ENCODE peak calls at places on chromosomes 2 and 18, in nine cellular contexts. A is HepG2, Q is stomach, U is transverse colon, J is tibial nerve, X is A549, Z is upper lobe of left lung, C is H1, G is sigmoid colon. H is an unnamed sample.

GRCh38 chr2:30769891-30770462 is 37.3 kb downstream of the CAPN13 start:
- DNase-seq in A (no peak), Q (peak; percentile 21), U (no peak), J (no peak), X (no peak), Z (no peak), C (no peak), G (no peak), H (no peak)

GRCh38 chr18:67281746-67282145 is 234.8 kb downstream of the DSEL start:
- DNase-seq in A (no peak), Q (no peak), U (no peak), J (no peak), X (no peak), Z (no peak), C (no peak), G (no peak), H (no peak)

GRCh38 chr2:94273242-94273641 is 598.0 kb upstream of the TEKT4 start:
- DNase-seq in A (no peak), Q (no peak), U (no peak), J (no peak), X (no peak), Z (no peak), C (no peak), G (no peak), H (no peak)

GRCh38 chr2:88880441-88880953 is 189.0 kb downstream of the RPIA start:
- DNase-seq in A (peak; percentile 56), Q (no peak), U (no peak), J (no peak), X (peak; percentile 43), Z (no peak), C (no peak), G (no peak), H (no peak)

GRCh38 chr2:43848174-43848573 is 9.4 kb downstream of the ABCG8 start:
- DNase-seq in A (no peak), Q (no peak), U (no peak), J (no peak), X (no peak), Z (no peak), C (no peak), G (no peak), H (no peak)

GRCh38 chr18:80238651-80239260 is 8.6 kb downstream of the PARD6G start:
- DNase-seq in A (no peak), Q (no peak), U (no peak), J (no peak), X (no peak), Z (no peak), C (no peak), G (no peak), H (peak; percentile 77)

GRCh38 chr2:177264209-177264538 is 353 bp downstream of the NFE2L2 start:
- DNase-seq in A (no peak), Q (peak; percentile 36), U (peak; percentile 43), J (no peak), X (no peak), Z (no peak), C (no peak), G (peak; percentile 79), H (peak; percentile 83)

GRCh38 chr2:210539578-210540416 is 16.6 kb upstream of the CPS1 start:
- DNase-seq in A (no peak), Q (no peak), U (no peak), J (no peak), X (no peak), Z (no peak), C (no peak), G (no peak), H (no peak)

GRCh38 chr2:163602196-163602595 is 133.6 kb downstream of the FIGN start:
- DNase-seq in A (no peak), Q (no peak), U (no peak), J (no peak), X (no peak), Z (no peak), C (no peak), G (no peak), H (no peak)
- H3K4me1 ChIP-seq in A (no peaks in the 10 kb centered on the region), Q (no peaks in the 10 kb centered on the region), U (no peaks in the 10 kb centered on the region), J (no peaks in the 10 kb centered on the region), X (peaks cover 51% of the 10 kb centered on the region), Z (no peaks in the 10 kb centered on the region), C (peaks cover 13% of the 10 kb centered on the region), G (peaks cover 11% of the 10 kb centered on the region), H (no peaks in the 10 kb centered on the region)

DNA sequence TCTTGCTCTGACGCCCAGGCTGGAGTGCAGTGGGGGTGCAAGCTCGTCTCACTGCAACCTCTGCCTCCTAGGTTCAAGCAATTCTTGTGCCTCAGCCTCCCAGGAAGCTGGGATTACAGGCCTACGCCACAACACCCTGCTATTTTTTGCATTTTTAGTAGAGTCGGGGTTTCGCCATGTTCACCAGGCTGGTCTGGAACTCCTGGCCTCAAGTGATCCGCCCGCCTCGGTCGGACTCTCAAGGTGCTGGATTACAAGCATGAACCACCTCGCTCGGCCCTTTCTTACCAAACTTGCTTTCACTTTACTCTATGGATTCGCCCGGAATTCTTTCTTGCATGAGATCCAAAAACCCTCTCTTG is 3.1 kb upstream of the FZD5 start:
- DNase-seq in A (no peak), Q (no peak), U (no peak), J (no peak), X (no peak), Z (no peak), C (no peak), G (no peak), H (no peak)
- TF ChIP-seq POLR2A in A (no peak), Q (no peak), U (no peak), J (no peak), X (no peak), Z (no peak), C (no peak), G (no peak), H (no peak)

DNA sequence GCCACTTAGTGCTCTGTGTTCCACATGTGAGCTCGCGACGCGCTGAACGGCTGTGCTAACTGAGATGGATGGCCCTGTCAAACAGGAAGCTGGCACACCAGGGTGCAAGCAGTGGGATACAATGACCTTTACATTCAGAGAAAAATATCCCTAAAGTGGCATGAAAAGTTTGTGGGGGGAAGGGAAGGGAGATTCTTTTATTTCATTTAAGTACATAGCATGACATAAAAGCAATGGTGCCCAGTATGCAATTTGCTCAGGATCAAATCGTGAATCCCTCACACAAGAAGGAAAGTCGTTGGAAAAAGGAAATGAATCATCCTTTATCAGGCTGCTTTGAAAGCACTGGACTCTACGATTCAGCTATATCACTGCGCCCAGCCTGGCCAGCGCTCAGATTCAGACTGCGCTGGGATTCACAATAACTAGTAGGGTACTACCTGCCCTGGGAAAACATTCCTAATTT is 26.0 kb downstream of the SATB2 start:
- DNase-seq in A (no peak), Q (no peak), U (no peak), J (no peak), X (no peak), Z (no peak), C (no peak), G (no peak), H (no peak)
- TF ChIP-seq EP300 in A (no peak), Q (no peak), U (no peak), J (no peak), X (no peak), Z (no peak), C (no peak), G (no peak), H (no peak)

GRCh38 chr2:26697425-26697824 is 4.9 kb downstream of the KCNK3 start:
- DNase-seq in A (no peak), Q (no peak), U (no peak), J (no peak), X (no peak), Z (no peak), C (no peak), G (no peak), H (no peak)
- H3K4me1 ChIP-seq in A (no peaks in the 10 kb centered on the region), Q (peaks cover 16% of the 10 kb centered on the region), U (peaks cover 14% of the 10 kb centered on the region), J (peaks cover 9% of the 10 kb centered on the region), X (peaks cover 25% of the 10 kb centered on the region), Z (peaks cover 8% of the 10 kb centered on the region), C (peaks cover 6% of the 10 kb centered on the region), G (peaks cover 14% of the 10 kb centered on the region), H (peaks cover 11% of the 10 kb centered on the region)

GRCh38 chr2:119432882-119433522 is 1.3 kb downstream of the TMEM37 start:
- DNase-seq in A (no peak), Q (no peak), U (no peak), J (no peak), X (no peak), Z (no peak), C (no peak), G (no peak), H (no peak)

GRCh38 chr2:119435148-119435952 is 3.7 kb downstream of the TMEM37 start:
- DNase-seq in A (no peak), Q (no peak), U (peak; percentile 64), J (no peak), X (no peak), Z (no peak), C (no peak), G (no peak), H (no peak)

GRCh38 chr2:119434664-119435063 is 3.0 kb downstream of the TMEM37 start:
- DNase-seq in A (peak; percentile 85), Q (no peak), U (no peak), J (no peak), X (no peak), Z (no peak), C (no peak), G (no peak), H (no peak)

GRCh38 chr2:119431976-119432881 is 575 bp downstream of the TMEM37 start:
- DNase-seq in A (no peak), Q (peak; percentile 72), U (peak; percentile 50), J (no peak), X (no peak), Z (peak; percentile 70), C (no peak), G (peak; percentile 77), H (peak; percentile 71)

DNA sequence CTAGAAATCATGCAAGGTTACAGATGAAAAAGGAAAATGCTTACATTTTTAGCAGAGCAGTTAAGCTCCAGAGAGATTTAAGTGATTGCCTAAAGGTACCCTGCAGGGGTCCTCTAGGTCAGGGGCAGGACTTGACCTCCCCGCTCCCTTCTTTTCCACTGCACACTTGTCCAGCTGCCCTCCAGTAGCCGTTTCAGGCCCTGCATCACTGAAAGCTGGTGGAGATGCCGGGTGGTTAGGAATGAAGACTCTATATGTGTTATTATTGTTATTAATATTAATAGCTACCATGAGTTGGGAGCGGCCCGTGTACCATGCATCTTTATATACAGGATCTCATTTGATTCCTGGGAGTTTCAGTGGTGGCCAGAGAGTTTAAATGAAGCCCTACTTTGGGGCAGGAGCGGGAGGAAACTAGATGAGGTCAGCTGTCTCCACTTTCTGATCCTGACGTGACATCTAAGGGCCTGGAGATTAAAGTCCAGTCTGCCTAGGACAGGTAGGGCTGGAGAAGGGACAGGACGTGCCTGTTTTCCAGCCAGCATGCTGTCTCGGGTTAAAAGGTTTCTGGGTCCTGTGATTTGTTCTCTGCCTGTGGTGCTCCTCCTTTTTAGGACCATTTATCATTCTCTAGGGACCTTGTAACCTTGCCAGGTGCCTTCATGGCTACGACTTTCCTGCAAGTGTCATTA is 2.1 kb downstream of the TMEM37 start:
- DNase-seq in A (peak; percentile 85), Q (no peak), U (peak; percentile 58), J (no peak), X (no peak), Z (no peak), C (no peak), G (no peak), H (no peak)
- TF ChIP-seq POLR2A in A (no peak), Q (no peak), U (peak; percentile 44), J (no peak), X (no peak), Z (no peak), C (no peak), G (no peak), H (no peak)